ENCODE peak calls at places on chromosome 2, in nine cellular contexts. P, E, U, R, T, O, D, Y and J are unnamed samples.

GRCh38 chr2:46813046-46813445 is 102.6 kb downstream of the MCFD2 start:
- DNase-seq in E (no peak), O (no peak), P (peak), D (no peak), U (no peak), T (peak), R (no peak), Y (peak), J (peak)

GRCh38 chr2:112032615-112033457 is 22.2 kb upstream of the TMEM87B start:
- DNase-seq in D (peak), E (no peak), P (no peak), O (peak), R (no peak), U (no peak), T (peak), Y (peak), J (peak)

GRCh38 chr2:241887806-241888522 is 18.4 kb downstream of the RTP5 start:
- DNase-seq in E (no peak), R (no peak), D (no peak), T (no peak), O (no peak), P (no peak), Y (no peak), U (no peak), J (no peak)

GRCh38 chr2:242046184-242046826 is 176.8 kb downstream of the RTP5 start:
- DNase-seq in T (no peak), O (no peak), P (peak), D (no peak), Y (no peak), R (no peak), E (peak), U (no peak), J (no peak)

GRCh38 chr2:176612736-176613135 is 343.5 kb downstream of the MTX2 start:
- DNase-seq in D (no peak), O (no peak), R (no peak), T (peak), P (no peak), Y (no peak), E (no peak), U (no peak), J (no peak)

GRCh38 chr2:209808521-209808920 is 36.9 kb downstream of the UNC80 start:
- DNase-seq in D (no peak), O (no peak), E (no peak), P (no peak), R (no peak), T (no peak), U (no peak), Y (no peak), J (no peak)

GRCh38 chr2:210502997-210503621 is 26.6 kb upstream of the LANCL1 start:
- DNase-seq in T (peak), R (no peak), P (peak), U (no peak), O (peak), E (peak), Y (peak), D (peak), J (peak)

GRCh38 chr2:164826293-164827243 is 15.1 kb downstream of the COBLL1 start:
- DNase-seq in D (no peak), E (no peak), Y (peak), U (no peak), P (no peak), T (peak), R (no peak), O (no peak), J (peak)

GRCh38 chr2:8534729-8535397 is 147.0 kb upstream of the ID2 start:
- DNase-seq in U (peak), D (peak), Y (peak), E (no peak), R (no peak), O (no peak), P (peak), T (peak), J (peak)

GRCh38 chr2:225466891-225467604 is 67.5 kb downstream of the NYAP2 start:
- DNase-seq in Y (no peak), D (no peak), E (no peak), O (no peak), T (no peak), R (no peak), U (no peak), P (no peak), J (no peak)

GRCh38 chr2:8906208-8906607 is 68.8 kb upstream of the KIDINS220 start:
- DNase-seq in Y (peak), E (no peak), P (no peak), T (peak), U (no peak), D (peak), R (no peak), O (peak), J (no peak)

GRCh38 chr2:156434461-156435291 is 1.5 kb upstream of the GPD2 start:
- DNase-seq in P (no peak), E (peak), D (peak), T (peak), R (peak), O (no peak), U (no peak), Y (peak), J (peak)

GRCh38 chr2:164697688-164698290 is 76.5 kb upstream of the GRB14 start:
- DNase-seq in D (peak), O (peak), U (no peak), Y (no peak), T (peak), E (peak), R (no peak), P (no peak), J (no peak)

GRCh38 chr2:168666339-168666738 is 136.1 kb upstream of the NOSTRIN start:
- DNase-seq in U (no peak), D (peak), R (no peak), O (no peak), Y (no peak), E (no peak), T (no peak), P (no peak), J (no peak)

GRCh38 chr2:33272001-33272400 is 204.4 kb upstream of the RASGRP3 start:
- DNase-seq in U (no peak), E (no peak), P (no peak), D (peak), O (no peak), R (no peak), Y (peak), T (no peak), J (no peak)

GRCh38 chr2:135582383-135582782 is 51.1 kb downstream of the R3HDM1 start:
- DNase-seq in P (no peak), E (no peak), O (no peak), T (no peak), Y (no peak), U (no peak), D (no peak), R (no peak), J (no peak)

GRCh38 chr2:143850084-143850483 is 669.8 kb downstream of the ZEB2 start:
- DNase-seq in R (no peak), O (no peak), P (no peak), U (no peak), T (no peak), E (no peak), Y (no peak), D (no peak), J (no peak)

GRCh38 chr2:71712179-71712818 is 258.9 kb downstream of the DYSF start:
- DNase-seq in T (no peak), E (no peak), U (peak), O (no peak), D (no peak), Y (no peak), P (no peak), R (no peak), J (no peak)

GRCh38 chr2:225842939-225843338 is 443.4 kb downstream of the NYAP2 start:
- DNase-seq in Y (peak), O (no peak), E (no peak), T (peak), R (no peak), U (no peak), P (no peak), D (peak), J (no peak)

GRCh38 chr2:134446431-134447091 is 192.7 kb downstream of the MGAT5 start:
- DNase-seq in O (no peak), P (no peak), U (no peak), T (peak), D (peak), E (no peak), R (no peak), Y (peak), J (no peak)

GRCh38 chr2:36459725-36460137 is 104.2 kb downstream of the CRIM1 start:
- DNase-seq in P (no peak), D (peak), R (no peak), E (peak), T (peak), U (no peak), O (peak), Y (peak), J (peak)

GRCh38 chr2:232421189-232421785 is 14.6 kb downstream of the ALPG start:
- DNase-seq in R (no peak), D (no peak), E (peak), P (no peak), O (peak), T (no peak), U (no peak), Y (no peak), J (no peak)

GRCh38 chr2:45370367-45370766 is 240.7 kb downstream of the SRBD1 start:
- DNase-seq in R (no peak), P (no peak), E (no peak), U (no peak), T (peak), Y (peak), D (no peak), O (no peak), J (no peak)

GRCh38 chr2:162002623-162003200 is 71.3 kb downstream of the DPP4 start:
- DNase-seq in R (no peak), E (peak), O (no peak), U (no peak), Y (no peak), P (no peak), T (no peak), D (no peak), J (no peak)
- H3K4me3 ChIP-seq in R (no peak), E (peak), O (no peak), U (no peak), Y (no peak), P (no peak), T (no peak), D (no peak), J (no peak)

GRCh38 chr2:212721026-212721451 is 182.4 kb upstream of the ERBB4 start:
- DNase-seq in Y (no peak), O (no peak), P (peak), D (no peak), E (no peak), U (no peak), R (no peak), T (no peak), J (no peak)

GRCh38 chr2:212722046-212722445 is 183.4 kb upstream of the ERBB4 start:
- DNase-seq in U (no peak), E (no peak), O (no peak), T (no peak), D (no peak), R (no peak), Y (no peak), P (no peak), J (no peak)

GRCh38 chr2:212726403-212726802 is 187.8 kb upstream of the ERBB4 start:
- DNase-seq in O (no peak), D (no peak), T (no peak), Y (no peak), E (no peak), P (no peak), U (no peak), R (no peak), J (no peak)

GRCh38 chr2:212725180-212725579 is 186.6 kb upstream of the ERBB4 start:
- DNase-seq in D (no peak), Y (no peak), U (no peak), O (no peak), R (no peak), P (no peak), E (no peak), T (no peak), J (no peak)

DNA sequence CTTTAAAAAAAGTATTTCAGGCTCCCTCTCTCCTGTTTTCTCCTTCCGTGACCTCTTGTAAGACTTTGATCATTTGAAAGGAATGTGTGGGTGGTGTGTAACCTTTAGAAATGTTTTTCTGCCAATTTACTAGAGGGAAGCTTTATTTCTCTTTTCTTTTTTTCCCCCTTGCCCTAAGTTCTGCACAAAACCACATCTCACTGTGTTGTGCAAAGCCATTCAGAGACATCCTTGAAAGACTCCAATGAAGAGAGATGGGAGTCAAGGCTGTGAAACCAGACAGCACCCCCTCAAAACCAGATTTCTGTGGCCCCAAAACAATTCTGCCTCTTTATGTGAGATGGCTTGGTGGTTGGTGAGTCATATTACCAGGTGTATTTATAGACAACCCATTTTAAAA is 184.6 kb upstream of the ERBB4 start:
- DNase-seq in Y (peak), D (peak), P (no peak), E (no peak), O (no peak), U (no peak), R (no peak), T (no peak), J (no peak)
- H3K4me3 ChIP-seq in Y (no peak), D (no peak), P (no peak), E (no peak), O (no peak), U (no peak), R (no peak), T (no peak), J (no peak)

DNA sequence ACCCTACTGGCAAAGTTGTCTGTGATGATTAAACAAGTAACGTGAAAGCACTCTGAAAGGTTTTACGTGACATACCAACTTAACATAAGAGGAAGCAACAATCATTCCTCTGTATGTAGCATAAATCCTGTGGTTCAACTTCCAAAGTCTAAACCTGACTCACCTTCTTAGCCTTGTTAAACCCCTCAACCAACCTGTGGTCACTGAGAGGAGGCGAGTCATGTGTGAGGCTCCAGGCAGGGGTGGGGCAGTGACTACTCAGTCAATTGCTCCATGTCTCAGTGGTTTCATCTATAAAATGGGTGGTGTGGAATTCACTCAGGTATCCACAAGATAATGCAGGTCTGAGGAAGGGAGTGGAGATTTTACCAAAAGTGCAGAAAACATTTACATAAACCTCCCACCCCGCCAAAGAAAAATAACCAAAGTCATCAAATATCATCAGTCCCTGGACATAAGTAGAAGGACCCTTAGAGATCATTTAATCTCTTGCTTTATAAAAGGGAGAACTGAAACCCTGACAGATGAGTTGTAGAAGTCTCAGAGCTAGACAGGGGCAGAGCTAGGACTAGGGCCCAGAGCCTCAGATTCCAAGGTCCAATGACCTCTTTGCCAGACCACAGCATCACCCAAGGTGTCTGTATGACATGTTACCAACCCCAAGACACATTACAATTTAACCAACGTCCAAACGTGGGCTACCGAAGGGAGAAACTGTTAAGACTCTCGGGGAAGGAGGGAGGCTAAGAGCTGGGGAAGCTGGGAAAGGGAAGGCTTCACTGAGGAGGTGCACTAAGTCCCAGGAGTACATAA is 3.7 kb upstream of the PCBP1 start:
- DNase-seq in O (peak), U (peak), P (no peak), E (no peak), T (no peak), Y (no peak), R (peak), D (peak), J (no peak)
- H3K4me3 ChIP-seq in O (peak), U (no peak), P (peak), E (no peak), T (no peak), Y (no peak), R (peak), D (no peak), J (no peak)

GRCh38 chr2:64035067-64035942 is 16.1 kb upstream of the VPS54 start:
- DNase-seq in Y (peak), O (no peak), D (peak), E (no peak), P (no peak), T (no peak), R (no peak), U (no peak), J (no peak)

DNA sequence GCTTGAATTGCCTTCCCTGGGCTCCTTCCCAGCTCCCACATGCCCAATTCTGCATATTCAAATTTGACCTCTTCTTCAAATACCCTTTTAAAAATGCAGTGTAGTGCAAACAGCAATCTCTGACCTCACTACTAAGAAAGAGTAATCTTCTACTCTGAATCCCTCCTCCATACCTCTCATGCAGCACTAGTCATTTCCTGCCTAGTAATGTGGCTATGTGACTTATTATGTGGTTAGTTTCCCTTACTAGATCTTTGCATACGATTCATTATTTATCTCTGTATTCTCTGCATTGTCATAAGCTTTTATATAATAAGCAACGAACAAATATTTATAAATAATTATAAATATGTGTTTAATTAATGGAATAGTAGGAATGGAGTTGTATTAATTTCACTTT is 17.1 kb upstream of the VPS54 start:
- DNase-seq in Y (peak), P (no peak), D (peak), O (no peak), R (peak), E (no peak), T (peak), U (no peak), J (no peak)
- H3K4me3 ChIP-seq in Y (no peak), P (no peak), D (no peak), O (no peak), R (no peak), E (no peak), T (no peak), U (no peak), J (no peak)

GRCh38 chr2:60745330-60745729 is 10.7 kb upstream of the PAPOLG start:
- DNase-seq in Y (no peak), P (no peak), U (no peak), O (no peak), D (no peak), E (no peak), R (no peak), T (no peak), J (no peak)
- H3K4me3 ChIP-seq in Y (no peak), P (no peak), U (no peak), O (no peak), D (no peak), E (no peak), R (no peak), T (no peak), J (no peak)

DNA sequence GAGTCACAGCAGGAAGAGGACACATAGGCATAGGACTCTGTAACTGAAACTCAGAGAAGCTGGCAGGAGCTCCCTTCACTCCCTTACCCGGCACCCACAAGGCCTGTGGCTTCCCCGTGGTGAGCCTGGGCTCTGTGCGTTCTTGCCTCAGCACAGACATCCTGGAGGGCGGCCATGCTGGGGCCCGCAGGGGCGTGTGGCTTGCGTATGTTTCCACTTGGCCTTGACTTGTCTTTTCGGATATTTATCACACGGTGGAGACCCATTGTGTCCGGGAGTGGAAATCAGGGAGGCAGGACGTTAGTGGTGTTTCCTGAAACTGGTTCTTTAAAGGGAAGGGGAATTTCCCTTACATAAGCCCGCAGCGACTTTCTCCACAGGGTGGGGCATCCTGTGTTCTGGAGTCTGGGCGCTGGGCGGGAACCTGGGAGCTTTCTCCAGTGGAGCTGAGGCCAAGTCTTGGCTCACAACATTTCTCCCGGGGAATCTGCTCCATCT is 49.9 kb upstream of the EML6 start:
- DNase-seq in E (no peak), U (peak), Y (peak), T (peak), R (no peak), P (peak), O (no peak), D (peak), J (peak)
- H3K4me3 ChIP-seq in E (no peak), U (peak), Y (peak), T (no peak), R (no peak), P (peak), O (no peak), D (no peak), J (no peak)

GRCh38 chr2:60303685-60304084 is 249.8 kb downstream of the BCL11A start:
- DNase-seq in P (no peak), D (no peak), O (no peak), U (no peak), E (no peak), R (no peak), Y (no peak), T (no peak), J (no peak)
- H3K4me3 ChIP-seq in P (no peak), D (no peak), O (no peak), U (no peak), E (no peak), R (no peak), Y (no peak), T (no peak), J (no peak)

DNA sequence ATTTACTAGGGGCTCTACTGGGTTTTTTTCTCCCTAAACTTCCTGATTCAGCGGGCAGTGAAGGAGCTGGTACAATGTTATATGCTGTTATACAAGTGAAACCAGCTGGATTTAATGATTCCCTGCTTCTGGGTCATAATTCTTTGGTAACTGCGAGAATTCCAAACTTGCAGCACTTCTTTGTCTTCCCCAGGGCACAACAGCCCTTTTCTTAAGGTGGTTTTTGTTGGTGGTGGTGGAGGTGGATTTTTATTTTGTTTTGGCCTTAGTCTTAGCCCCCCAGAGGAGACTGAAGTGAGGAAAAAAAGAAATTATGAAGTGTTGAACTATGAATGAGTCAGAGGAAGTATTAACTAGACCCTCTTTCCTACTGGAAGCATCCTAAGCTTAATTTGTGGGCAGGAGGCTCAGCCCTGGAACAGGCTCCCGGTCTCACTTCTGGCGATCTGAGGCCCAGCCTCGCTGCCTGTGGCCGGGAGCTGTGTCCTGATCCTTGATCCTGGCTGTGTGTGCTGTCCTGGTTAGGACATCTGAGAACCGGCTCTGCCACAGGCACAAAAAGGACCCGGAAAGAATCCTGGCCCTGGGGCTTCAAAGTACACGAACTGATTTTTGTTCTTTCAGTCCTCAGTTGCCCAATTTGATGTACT is 141.9 kb downstream of the LYPD6B start:
- DNase-seq in U (no peak), Y (no peak), O (no peak), R (no peak), P (no peak), E (no peak), T (no peak), D (no peak), J (no peak)
- H3K4me3 ChIP-seq in U (no peak), Y (no peak), O (no peak), R (no peak), P (no peak), E (no peak), T (no peak), D (no peak), J (no peak)